ENCODE peak calls at places on chromosomes 2 and 18, in five cellular contexts. E, C, P, H and M are unnamed samples.

GRCh38 chr2:68847751-68848150 is 23.4 kb downstream of the BMP10 start:
- DNase-seq in P (no peak), C (no peak), E (no peak), H (no peak), M (no peak)

GRCh38 chr2:168119519-168120141 is 127.8 kb downstream of the STK39 start:
- DNase-seq in E (peak), P (no peak), C (peak), H (peak), M (peak)

GRCh38 chr2:45778720-45779171 is 127.3 kb downstream of the PRKCE start:
- DNase-seq in C (peak), E (peak), H (peak), P (peak), M (peak)

GRCh38 chr2:156852210-156852609 is 405.3 kb upstream of the GALNT5 start:
- DNase-seq in C (no peak), H (no peak), E (no peak), P (no peak), M (no peak)

GRCh38 chr18:8951491-8951890 is 151.0 kb upstream of the NDUFV2 start:
- DNase-seq in E (no peak), C (no peak), P (no peak), H (peak), M (no peak)

GRCh38 chr2:56195563-56195962 is 11.8 kb downstream of the CCDC85A start:
- DNase-seq in P (no peak), H (no peak), C (no peak), E (no peak), M (peak)

GRCh38 chr2:34985474-34985873 is 1370.1 kb upstream of the CRIM1 start:
- DNase-seq in E (no peak), H (no peak), C (no peak), P (no peak), M (no peak)

GRCh38 chr18:69787825-69788547 is 159.7 kb downstream of the CD226 start:
- DNase-seq in E (peak), H (no peak), P (no peak), C (peak), M (peak)

GRCh38 chr2:54615832-54616534 is 107.5 kb upstream of the EML6 start:
- DNase-seq in C (no peak), H (no peak), P (no peak), E (no peak), M (no peak)

GRCh38 chr2:167510071-167510759 is 621.9 kb downstream of the XIRP2 start:
- DNase-seq in E (no peak), C (no peak), P (no peak), H (no peak), M (peak)

GRCh38 chr18:78736015-78736690 is 243.5 kb upstream of the SALL3 start:
- DNase-seq in E (no peak), H (no peak), P (no peak), C (no peak), M (no peak)

GRCh38 chr2:17309741-17310339 is 208.4 kb downstream of the RAD51AP2 start:
- DNase-seq in C (peak), P (peak), H (peak), E (peak), M (peak)

GRCh38 chr18:63832470-63832869 is 55.0 kb upstream of the SERPINB2 start:
- DNase-seq in E (no peak), H (no peak), P (no peak), C (peak), M (no peak)

GRCh38 chr18:63829886-63830285 is 54.7 kb downstream of the SERPINB7 start:
- DNase-seq in E (no peak), H (no peak), P (no peak), C (peak), M (no peak)

GRCh38 chr18:63834471-63835113 is 52.9 kb upstream of the SERPINB2 start:
- DNase-seq in C (no peak), P (no peak), E (no peak), H (no peak), M (no peak)

GRCh38 chr18:63828120-63828519 is 52.9 kb downstream of the SERPINB7 start:
- DNase-seq in E (no peak), C (no peak), P (no peak), H (no peak), M (no peak)

DNA sequence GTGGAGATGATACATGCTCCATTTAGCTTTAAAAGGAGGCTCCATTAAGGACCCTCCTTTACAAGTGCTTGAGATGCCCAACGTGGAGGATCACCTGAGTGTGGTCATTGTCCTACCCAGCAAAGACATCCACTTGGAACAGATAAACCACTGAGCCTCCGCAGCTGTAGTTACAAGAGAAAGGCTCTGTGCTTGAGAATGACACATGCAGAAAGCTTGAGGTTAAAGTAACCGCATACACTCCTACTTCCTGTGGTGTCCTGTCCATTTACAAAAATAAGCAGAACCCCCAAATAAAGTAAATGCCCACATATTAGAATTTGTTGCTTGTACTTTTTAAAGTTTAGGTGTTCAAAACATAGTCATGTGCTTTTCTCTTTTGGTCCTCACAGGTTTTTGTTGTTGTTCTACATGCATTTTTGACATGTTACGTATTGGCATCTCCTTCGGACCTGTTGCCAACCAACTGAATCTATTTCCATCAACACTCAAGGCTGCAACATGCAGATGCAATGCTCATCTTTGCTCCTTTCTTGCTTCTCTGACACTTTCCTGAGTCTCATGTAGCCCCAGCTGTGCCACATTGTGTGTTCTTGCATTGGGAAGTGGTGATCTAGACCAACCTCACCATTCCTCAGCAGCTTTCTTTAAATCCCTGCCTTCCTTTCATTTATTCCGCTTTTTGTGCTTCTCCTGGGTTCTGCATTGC is 56.0 kb downstream of the SERPINB7 start:
- DNase-seq in H (peak), P (no peak), E (no peak), C (peak), M (peak)
- H3K4me2 ChIP-seq in H (peak), P (no peak), E (no peak), C (peak), M (no peak)

GRCh38 chr18:61085036-61085435 is 248.2 kb upstream of the CDH20 start:
- DNase-seq in H (no peak), E (no peak), P (no peak), C (no peak), M (no peak)

GRCh38 chr18:61091379-61091778 is 241.9 kb upstream of the CDH20 start:
- DNase-seq in H (no peak), P (no peak), E (no peak), C (no peak), M (no peak)

GRCh38 chr18:61086657-61087056 is 246.6 kb upstream of the CDH20 start:
- DNase-seq in C (no peak), H (no peak), E (no peak), P (no peak), M (no peak)

GRCh38 chr18:61082976-61083630 is 250.1 kb upstream of the CDH20 start:
- DNase-seq in E (no peak), P (no peak), H (no peak), C (no peak), M (no peak)

DNA sequence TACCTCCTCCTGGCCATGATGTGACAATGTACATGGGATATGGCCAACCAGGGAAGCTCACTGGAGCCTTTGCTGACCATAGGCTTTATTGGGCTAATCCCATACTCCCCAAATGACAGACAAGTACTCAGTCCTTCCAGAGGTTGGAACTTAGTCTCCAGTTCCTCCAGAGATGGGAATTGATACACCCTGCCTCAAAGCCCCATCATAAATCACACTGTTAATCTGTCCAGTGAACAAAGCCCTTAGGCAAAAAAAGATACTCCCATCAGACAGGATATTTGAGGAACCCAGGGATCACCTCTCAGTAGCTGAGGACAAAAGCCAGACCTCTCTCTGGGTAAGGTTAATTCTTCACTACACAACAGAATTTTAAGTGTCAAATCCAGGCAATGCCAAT is 247.5 kb upstream of the CDH20 start:
- DNase-seq in E (no peak), H (no peak), C (no peak), P (no peak), M (no peak)
- TF ChIP-seq CTCF in E (no peak), H (no peak), C (no peak), P (no peak), M (no peak)

GRCh38 chr18:44729631-44730101 is 49.0 kb downstream of the SETBP1 start:
- DNase-seq in P (no peak), C (peak), H (no peak), E (no peak), M (peak)

GRCh38 chr18:44723973-44724778 is 43.5 kb downstream of the SETBP1 start:
- DNase-seq in C (no peak), H (peak), E (no peak), P (no peak), M (no peak)

GRCh38 chr18:44725300-44726096 is 44.8 kb downstream of the SETBP1 start:
- DNase-seq in P (no peak), H (peak), E (no peak), C (peak), M (peak)

GRCh38 chr18:44723366-44723765 is 42.7 kb downstream of the SETBP1 start:
- DNase-seq in H (no peak), P (no peak), E (no peak), C (no peak), M (no peak)

GRCh38 chr18:44727291-44727690 is 46.6 kb downstream of the SETBP1 start:
- DNase-seq in E (no peak), H (no peak), P (no peak), C (no peak), M (no peak)
- H3K27ac ChIP-seq in E (no peak), H (no peak), P (no peak), C (no peak), M (no peak)

DNA sequence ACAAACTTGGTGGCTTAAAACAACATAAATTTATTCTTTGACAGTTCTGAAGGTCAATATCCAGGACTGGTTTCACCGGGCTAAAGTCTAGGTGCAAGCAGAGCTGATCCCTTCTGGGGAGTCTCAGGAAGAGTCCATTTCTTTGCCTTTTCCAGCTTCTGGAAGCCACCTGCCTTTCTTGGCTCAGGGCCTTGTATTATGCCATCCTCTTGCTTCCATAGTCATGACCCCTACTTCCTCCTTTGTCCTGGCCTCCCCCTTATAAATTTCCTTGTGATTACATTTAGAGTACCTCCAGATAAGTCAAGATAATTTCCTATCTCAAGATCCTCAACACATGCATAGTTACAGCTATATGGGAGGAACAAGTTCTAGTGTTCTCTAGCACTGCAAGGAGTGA is 1089.5 kb downstream of the LRP1B start:
- DNase-seq in C (peak), E (no peak), P (no peak), H (no peak), M (peak)
- H3K4me2 ChIP-seq in C (no peak), E (no peak), P (no peak), H (no peak), M (no peak)

GRCh38 chr2:148927010-148927409 is 52.0 kb downstream of the KIF5C start:
- DNase-seq in H (peak), E (peak), C (no peak), P (no peak), M (no peak)
- TF ChIP-seq CTCF in H (no peak), E (no peak), C (no peak), P (no peak), M (no peak)

GRCh38 chr18:23711421-23711820 is 22.2 kb downstream of the LAMA3 start:
- DNase-seq in H (no peak), P (no peak), C (no peak), E (no peak), M (no peak)
- H3K27ac ChIP-seq in H (no peak), P (peak), C (no peak), E (no peak), M (no peak)

GRCh38 chr2:130336877-130337734 is 5.6 kb upstream of the IMP4 start:
- DNase-seq in H (no peak), E (peak), C (peak), P (peak), M (peak)
- H3K4me2 ChIP-seq in H (no peak), E (peak), C (peak), P (peak), M (peak)

DNA sequence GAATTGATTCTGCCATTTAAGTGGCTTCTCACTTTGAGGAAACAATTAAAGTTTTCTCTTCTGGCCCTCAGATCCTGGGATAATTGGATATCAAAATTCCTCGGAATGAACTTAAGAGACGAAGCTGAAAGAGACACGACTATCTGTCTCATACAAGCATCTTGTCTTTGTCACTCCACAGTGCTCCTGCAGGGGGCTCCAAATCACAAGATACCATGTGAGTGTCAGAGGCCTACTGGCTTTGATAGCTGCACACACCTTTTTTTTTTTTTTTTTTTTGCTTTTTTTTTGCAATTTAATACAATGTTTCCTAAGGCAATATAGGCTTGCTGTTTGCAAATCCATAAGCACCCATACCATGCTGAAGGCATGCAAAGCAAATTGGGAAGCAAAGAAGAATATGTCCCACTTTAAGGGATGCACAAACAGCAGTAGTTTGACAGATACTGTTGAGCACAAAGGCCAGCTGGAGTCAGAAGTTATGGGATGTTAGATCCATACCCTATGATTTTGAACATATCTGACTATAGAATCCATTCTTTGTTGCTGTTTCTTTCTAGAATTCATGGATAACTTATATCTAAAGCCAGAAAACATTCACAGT is 109.0 kb upstream of the CBLN2 start:
- DNase-seq in C (no peak), E (no peak), P (peak), H (peak), M (peak)
- TF ChIP-seq CTCF in C (peak), E (peak), P (no peak), H (peak), M (no peak)

GRCh38 chr18:11998182-11998581 is 16.9 kb downstream of the IMPA2 start:
- DNase-seq in H (no peak), P (no peak), E (no peak), C (no peak), M (peak)

GRCh38 chr18:12003894-12004293 is 22.6 kb downstream of the IMPA2 start:
- DNase-seq in H (no peak), P (no peak), C (no peak), E (no peak), M (no peak)

GRCh38 chr18:12000072-12000659 is 18.9 kb downstream of the IMPA2 start:
- DNase-seq in C (no peak), P (no peak), H (no peak), E (no peak), M (no peak)

GRCh38 chr18:11999431-11999830 is 18.1 kb downstream of the IMPA2 start:
- DNase-seq in E (no peak), H (no peak), C (no peak), P (no peak), M (no peak)

DNA sequence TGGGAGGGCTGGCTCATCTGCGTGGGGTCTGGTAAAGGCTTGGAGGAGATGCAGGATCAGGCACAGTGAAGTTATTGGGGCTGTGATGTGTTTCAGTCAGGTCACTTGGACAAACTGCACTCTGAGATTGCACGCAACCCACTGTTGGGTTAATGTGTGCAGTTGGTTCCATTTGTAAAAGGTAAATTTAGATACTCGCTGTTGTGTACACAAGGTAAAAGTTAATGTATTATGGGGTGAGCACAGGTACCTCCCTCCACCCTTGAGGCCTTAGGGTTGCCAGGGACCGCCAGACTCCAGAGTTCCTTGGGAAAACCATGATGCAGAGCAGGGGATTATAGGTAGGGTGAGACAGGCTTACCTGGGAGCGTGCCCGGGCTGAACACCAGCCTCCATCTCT is 20.1 kb downstream of the IMPA2 start:
- DNase-seq in P (no peak), C (no peak), H (no peak), E (no peak), M (no peak)
- H3K27ac ChIP-seq in P (no peak), C (no peak), H (no peak), E (no peak), M (no peak)

DNA sequence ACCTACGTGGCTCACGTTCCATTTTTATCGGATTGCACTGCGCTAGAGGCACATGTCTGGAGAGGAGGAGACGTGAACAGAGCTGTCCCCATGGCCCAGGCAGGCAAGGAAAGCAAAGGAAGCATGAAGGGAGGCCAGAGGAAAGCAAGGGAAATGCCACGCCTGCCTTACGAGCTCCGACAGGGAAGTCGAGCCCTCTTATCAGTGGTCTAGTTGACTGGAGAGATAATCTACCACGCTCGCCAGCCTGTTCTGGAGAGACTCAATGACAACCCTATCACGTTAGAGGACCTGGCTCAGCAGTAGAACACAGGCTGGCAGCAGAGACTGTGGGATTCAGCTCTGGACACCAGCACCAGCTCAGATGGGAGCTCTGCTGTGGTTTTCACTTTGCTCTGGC is 202.6 kb upstream of the ID2 start:
- DNase-seq in E (no peak), C (no peak), P (no peak), H (no peak), M (no peak)
- H3K4me2 ChIP-seq in E (no peak), C (no peak), P (no peak), H (no peak), M (no peak)